ENCODE peak calls at places on chromosomes 6 and 20, in eight cellular contexts. N is WERI-Rb-1; X is A549; P is small intestine; R is CD4-positive, alpha-beta T cell; C is fibroblast of lung; Z is esophagus muscularis mucosa; L is sigmoid colon. Y is an unnamed sample.
A peak's percentile ranks its signal among the peaks of the same experiment; 100 is the strongest.

GRCh38 chr6:74851598-74851997 is 354.3 kb downstream of the COL12A1 start:
- DNase-seq in N (no peak), X (no peak), P (no peak), R (no peak), C (peak; percentile 14), Z (no peak), L (no peak), Y (no peak)

GRCh38 chr6:11110921-11111768 is at the start of gene ERVFRD-1:
- DNase-seq in N (no peak), X (no peak), P (no peak), R (no peak), C (no peak), Z (peak; percentile 87), L (no peak), Y (no peak)

GRCh38 chr6:1388927-1389790 is at the start of gene FOXF2:
- DNase-seq in N (no peak), X (peak; percentile 16), P (no peak), R (no peak), C (no peak), Z (no peak), L (peak; percentile 85), Y (no peak)

GRCh38 chr6:16511048-16511660 is 250.1 kb downstream of the ATXN1 start:
- DNase-seq in N (peak; percentile 33), X (peak; percentile 38), P (peak; percentile 44), R (no peak), C (peak; percentile 48), Z (no peak), L (no peak), Y (no peak)

GRCh38 chr6:119197271-119197670 is 118.8 kb upstream of the FAM184A start:
- DNase-seq in N (no peak), X (no peak), P (no peak), R (no peak), C (no peak), Z (no peak), L (no peak), Y (no peak)

GRCh38 chr6:104527311-104527710 is 332.4 kb downstream of the HACE1 start:
- DNase-seq in N (no peak), X (no peak), P (no peak), R (no peak), C (no peak), Z (no peak), L (no peak), Y (no peak)

GRCh38 chr6:105250523-105250922 is 70.7 kb upstream of the POPDC3 start:
- DNase-seq in N (no peak), X (peak; percentile 33), P (no peak), R (no peak), C (peak; percentile 63), Z (no peak), L (no peak), Y (no peak)

GRCh38 chr20:17679786-17680127 is 2.3 kb downstream of the RRBP1 start:
- DNase-seq in N (peak; percentile 43), X (no peak), P (no peak), R (no peak), C (no peak), Z (no peak), L (no peak), Y (no peak)

GRCh38 chr6:100134703-100135102 is 140.7 kb upstream of the MCHR2 start:
- DNase-seq in N (no peak), X (no peak), P (no peak), R (no peak), C (peak; percentile 43), Z (no peak), L (no peak), Y (no peak)

GRCh38 chr6:132287101-132287500 is 114.2 kb downstream of the MOXD1 start:
- DNase-seq in N (no peak), X (no peak), P (no peak), R (no peak), C (no peak), Z (no peak), L (no peak), Y (no peak)

GRCh38 chr6:36959555-36960250 is 5.2 kb downstream of the PI16 start:
- DNase-seq in N (no peak), X (no peak), P (no peak), R (no peak), C (no peak), Z (no peak), L (no peak), Y (no peak)

GRCh38 chr6:106206905-106207304 is 118.7 kb downstream of the ATG5 start:
- DNase-seq in N (no peak), X (no peak), P (no peak), R (no peak), C (no peak), Z (no peak), L (no peak), Y (no peak)

GRCh38 chr20:22716824-22717351 is 132.5 kb upstream of the FOXA2 start:
- DNase-seq in N (no peak), X (peak; percentile 56), P (no peak), R (no peak), C (no peak), Z (peak; percentile 75), L (no peak), Y (no peak)

GRCh38 chr20:22719250-22719649 is 134.9 kb upstream of the FOXA2 start:
- DNase-seq in N (no peak), X (peak; percentile 35), P (no peak), R (no peak), C (no peak), Z (no peak), L (no peak), Y (no peak)

GRCh38 chr20:22720206-22720605 is 135.8 kb upstream of the FOXA2 start:
- DNase-seq in N (no peak), X (no peak), P (no peak), R (no peak), C (no peak), Z (no peak), L (no peak), Y (no peak)

GRCh38 chr20:22711981-22712755 is 127.8 kb upstream of the FOXA2 start:
- DNase-seq in N (no peak), X (no peak), P (no peak), R (no peak), C (no peak), Z (peak; percentile 24), L (no peak), Y (no peak)

GRCh38 chr20:22717466-22717865 is 133.1 kb upstream of the FOXA2 start:
- DNase-seq in N (no peak), X (peak; percentile 84), P (peak; percentile 46), R (no peak), C (no peak), Z (no peak), L (no peak), Y (no peak)
- H3K27ac ChIP-seq in N (no peak overlapping the region), X (peak overlapping the region; percentile 85), P (no peak overlapping the region), R (no peak overlapping the region), C (no peak overlapping the region), Z (no peak overlapping the region), L (peak overlapping the region; percentile 3), Y (no peak overlapping the region)

GRCh38 chr6:39998126-39998525 is 63.9 kb upstream of the MOCS1 start:
- DNase-seq in N (no peak), X (no peak), P (no peak), R (no peak), C (no peak), Z (peak; percentile 19), L (no peak), Y (no peak)

GRCh38 chr6:40000964-40001515 is 66.8 kb upstream of the MOCS1 start:
- DNase-seq in N (no peak), X (no peak), P (peak; percentile 6), R (no peak), C (no peak), Z (peak; percentile 74), L (no peak), Y (no peak)

GRCh38 chr6:39995633-39996032 is 61.4 kb upstream of the MOCS1 start:
- DNase-seq in N (no peak), X (no peak), P (no peak), R (no peak), C (no peak), Z (no peak), L (no peak), Y (no peak)

GRCh38 chr6:39999006-39999867 is 65.0 kb upstream of the MOCS1 start:
- DNase-seq in N (no peak), X (no peak), P (no peak), R (no peak), C (no peak), Z (peak; percentile 19), L (no peak), Y (no peak)

DNA sequence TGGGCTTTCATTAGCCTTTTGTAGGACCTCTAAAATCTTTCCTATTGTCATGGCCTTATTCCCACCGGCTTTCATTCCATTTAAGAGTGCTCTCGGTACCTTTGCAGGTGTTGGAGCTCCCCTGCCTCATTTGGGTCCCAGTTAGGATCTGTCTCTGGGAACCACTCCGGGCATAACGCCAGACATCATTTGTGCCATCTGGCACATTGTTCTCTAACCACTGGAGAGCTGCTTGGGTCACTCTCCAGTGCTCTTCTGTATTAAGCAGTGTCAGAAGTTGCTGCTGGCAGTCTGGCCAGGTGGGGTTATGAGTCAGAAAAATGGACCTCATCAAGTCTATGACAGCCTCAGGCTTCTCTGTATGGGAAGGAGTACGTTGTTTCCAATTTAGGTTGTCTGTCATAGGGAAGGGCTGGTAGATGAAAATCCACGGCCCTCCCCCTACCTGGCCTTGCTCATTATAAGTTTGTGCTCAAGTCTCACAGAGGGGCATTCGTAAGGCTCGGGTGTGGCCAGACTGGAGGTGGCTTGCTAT is 62.9 kb upstream of the MOCS1 start:
- DNase-seq in N (no peak), X (no peak), P (no peak), R (no peak), C (no peak), Z (no peak), L (no peak), Y (no peak)
- H3K9me3 ChIP-seq in N (peaks cover 52% of the 10 kb centered on the region), X (no peaks in the 10 kb centered on the region), P (no peaks in the 10 kb centered on the region), R (peaks cover 28% of the 10 kb centered on the region), C (no peaks in the 10 kb centered on the region), Z (peaks cover 14% of the 10 kb centered on the region), L (peaks cover 4% of the 10 kb centered on the region), Y (peaks cover 6% of the 10 kb centered on the region)

GRCh38 chr20:62984666-62985065 is 22.1 kb downstream of the BHLHE23 start:
- DNase-seq in N (peak; percentile 86), X (no peak), P (no peak), R (no peak), C (no peak), Z (no peak), L (no peak), Y (no peak)
- H3K27ac ChIP-seq in N (peak overlapping the region; percentile 97), X (no peak overlapping the region), P (no peak overlapping the region), R (no peak overlapping the region), C (no peak overlapping the region), Z (no peak overlapping the region), L (no peak overlapping the region), Y (no peak overlapping the region)

GRCh38 chr6:156575361-156575760 is 201.8 kb upstream of the ARID1B start:
- DNase-seq in N (no peak), X (no peak), P (no peak), R (no peak), C (no peak), Z (no peak), L (no peak), Y (no peak)
- H3K9me3 ChIP-seq in N (peaks cover 9% of the 10 kb centered on the region), X (peaks cover 3% of the 10 kb centered on the region), P (no peaks in the 10 kb centered on the region), R (peaks cover 10% of the 10 kb centered on the region), C (no peaks in the 10 kb centered on the region), Z (peaks cover 43% of the 10 kb centered on the region), L (peaks cover 6% of the 10 kb centered on the region), Y (peaks cover 6% of the 10 kb centered on the region)

DNA sequence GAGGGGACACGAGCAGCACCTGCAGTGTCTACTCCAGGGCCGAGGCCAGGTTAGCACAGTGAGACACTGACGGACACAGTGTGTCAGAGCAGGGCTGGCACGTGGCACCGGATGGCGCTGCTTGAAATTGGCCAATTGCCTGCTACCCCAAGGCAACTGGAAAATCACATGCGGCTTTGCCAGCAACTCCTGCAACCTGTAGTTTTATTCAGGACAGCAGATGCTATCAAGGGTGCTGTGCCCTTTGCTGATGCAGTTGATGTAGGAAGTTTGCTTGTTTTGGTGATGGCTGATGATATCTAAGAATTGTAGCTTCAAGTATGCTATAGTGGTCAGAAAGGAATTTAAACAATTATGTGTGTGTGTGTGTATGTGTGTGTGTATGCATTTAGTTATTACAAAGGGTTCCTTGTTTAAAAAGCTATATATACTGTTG is 25.9 kb downstream of the RIN2 start:
- DNase-seq in N (no peak), X (peak; percentile 76), P (no peak), R (no peak), C (peak; percentile 88), Z (no peak), L (peak; percentile 57), Y (no peak)
- H3K27ac ChIP-seq in N (no peak overlapping the region), X (peak overlapping the region; percentile 89), P (peak overlapping the region; percentile 14), R (no peak overlapping the region), C (peak overlapping the region; percentile 76), Z (no peak overlapping the region), L (no peak overlapping the region), Y (peak overlapping the region; percentile 33)

Y was measured in SK-N-MC.